ENCODE peak calls at places on chromosomes 13 and 19, in ten cellular contexts. G is SJSA1; H is aorta; C is esophagus muscularis mucosa; W is fibroblast of lung; A is upper lobe of right lung; U is AG04449; F is GM23248; P is CD8-positive, alpha-beta T cell; R is lower leg skin. B is an unnamed sample.
A peak's percentile ranks its signal among the peaks of the same experiment; 100 is the strongest.

GRCh38 chr19:58356971-58357797 is 3.9 kb upstream of the A1BG start:
- DNase-seq in G (peak; percentile 36), P (no peak), U (no peak), W (no peak), A (no peak), C (no peak), H (peak; percentile 15), F (peak; percentile 40), R (no peak), B (no peak)

GRCh38 chr19:28424662-28425430 is 788.1 kb downstream of the UQCRFS1 start:
- DNase-seq in H (no peak), R (no peak), C (no peak), F (peak; percentile 14), A (no peak), P (no peak), U (no peak), W (peak; percentile 76), G (no peak), B (no peak)

GRCh38 chr19:55465460-55466245 is 1.1 kb upstream of the C19orf85 start:
- DNase-seq in P (no peak), A (no peak), F (peak; percentile 19), G (no peak), U (no peak), C (no peak), W (no peak), R (no peak), H (no peak), B (no peak)

GRCh38 chr13:107209811-107210210 is 641.9 kb upstream of the ARGLU1 start:
- DNase-seq in P (no peak), R (no peak), U (no peak), C (no peak), H (no peak), G (no peak), F (peak; percentile 64), A (no peak), W (peak; percentile 47), B (no peak)

GRCh38 chr13:103101500-103101899 is 35.3 kb upstream of the SLC10A2 start:
- DNase-seq in F (no peak), C (no peak), W (no peak), G (no peak), P (no peak), A (no peak), U (no peak), R (no peak), H (no peak), B (no peak)

GRCh38 chr19:10971107-10971715 is 10.4 kb downstream of the SMARCA4 start:
- DNase-seq in U (no peak), F (no peak), W (no peak), C (no peak), G (no peak), A (no peak), P (no peak), H (no peak), R (no peak), B (no peak)

GRCh38 chr13:42574435-42575311 is 721 bp downstream of the TNFSF11 start:
- DNase-seq in U (no peak), R (no peak), P (peak; percentile 41), W (no peak), G (no peak), F (peak; percentile 9), A (no peak), H (no peak), C (no peak), B (no peak)

GRCh38 chr19:17266026-17266425 is 1.2 kb upstream of the BABAM1 start:
- DNase-seq in A (no peak), H (no peak), W (no peak), U (no peak), F (no peak), R (no peak), C (no peak), P (no peak), G (no peak), B (no peak)

GRCh38 chr19:5338661-5339469 is 1.7 kb downstream of the PTPRS start:
- DNase-seq in A (no peak), F (no peak), R (no peak), U (no peak), H (no peak), P (no peak), W (no peak), G (no peak), C (no peak), B (no peak)

GRCh38 chr13:108266316-108266936 is 3.1 kb upstream of the TNFSF13B start:
- DNase-seq in G (no peak), F (no peak), P (no peak), A (no peak), R (no peak), H (no peak), U (no peak), W (no peak), C (no peak), B (no peak)

DNA sequence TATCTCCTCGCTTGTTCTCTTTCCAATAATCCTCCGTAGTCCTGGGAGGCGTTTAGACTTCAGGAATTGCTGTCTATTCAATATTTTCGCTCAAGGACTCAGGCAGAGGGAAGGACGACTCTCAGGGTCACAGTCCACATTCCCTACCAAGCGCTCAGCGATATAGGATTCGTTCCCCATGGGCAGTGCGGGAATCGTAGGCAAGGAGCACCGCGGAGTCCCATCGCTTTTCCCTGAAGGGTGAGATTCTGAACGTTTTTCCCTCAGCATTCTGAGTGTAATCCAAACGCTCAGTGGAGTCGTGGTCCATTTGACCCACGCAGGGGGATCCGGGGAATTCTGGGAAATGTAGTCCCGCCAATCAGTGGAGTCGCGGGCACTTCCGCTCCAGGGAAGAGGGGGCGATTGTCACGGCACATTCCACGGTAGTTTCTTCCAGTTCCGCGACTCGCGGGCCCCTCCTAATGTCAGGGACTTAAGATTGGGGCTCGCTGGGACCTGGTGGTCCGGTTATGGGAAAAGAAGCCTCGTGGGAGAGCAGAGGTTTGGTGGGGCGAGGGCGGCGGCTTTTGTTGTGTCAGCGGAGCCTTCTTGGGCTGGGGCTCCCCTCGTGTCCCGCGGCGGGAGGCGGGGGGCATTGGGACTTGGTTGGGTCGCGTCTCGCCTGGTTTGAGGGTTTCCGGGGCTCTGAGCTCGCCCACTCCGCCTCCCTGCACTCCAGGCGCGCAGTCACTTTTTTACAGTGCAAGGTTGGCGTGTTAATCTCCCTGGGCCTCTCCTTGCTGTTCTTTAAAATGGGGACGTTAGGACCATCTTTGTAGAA is at the start of gene ZNF234:
- DNase-seq in A (peak; percentile 91), U (no peak), P (peak; percentile 71), W (peak; percentile 83), G (peak; percentile 85), R (peak; percentile 93), F (peak; percentile 88), C (peak; percentile 95), H (peak; percentile 93), B (peak; percentile 56)
- H3K4me3 ChIP-seq in A (peak within 1 kb of the TSS; percentile 98), U (peak within 1 kb of the TSS; percentile 89), P (peak within 1 kb of the TSS; percentile 82), W (peak within 1 kb of the TSS; percentile 86), G (peak within 1 kb of the TSS; percentile 58), R (peak within 1 kb of the TSS; percentile 95), F (peak within 1 kb of the TSS; percentile 88), C (peak within 1 kb of the TSS; percentile 72), H (peak within 1 kb of the TSS; percentile 89), B (peak within 1 kb of the TSS; percentile 92)

GRCh38 chr13:97221046-97221445 is 1.1 kb upstream of the MBNL2 start:
- DNase-seq in F (no peak), P (no peak), C (no peak), G (no peak), R (no peak), A (no peak), U (no peak), H (no peak), W (no peak), B (no peak)

GRCh38 chr13:97222934-97223710 is 989 bp downstream of the MBNL2 start:
- DNase-seq in W (no peak), H (no peak), P (no peak), G (no peak), U (no peak), F (peak; percentile 67), A (no peak), R (no peak), C (no peak), B (no peak)

GRCh38 chr13:97220151-97220900 is 1.8 kb upstream of the MBNL2 start:
- DNase-seq in W (no peak), C (no peak), A (no peak), G (no peak), H (no peak), U (no peak), P (no peak), F (no peak), R (no peak), B (no peak)

GRCh38 chr13:97221989-97222700 is at the start of gene MBNL2:
- DNase-seq in P (peak; percentile 85), H (peak; percentile 94), R (peak; percentile 98), W (peak; percentile 95), F (peak; percentile 95), C (peak; percentile 98), A (peak; percentile 92), G (peak; percentile 85), U (peak; percentile 75), B (peak; percentile 88)

GRCh38 chr13:97221491-97221890 is 642 bp upstream of the MBNL2 start:
- DNase-seq in F (no peak), H (no peak), A (no peak), W (no peak), C (no peak), P (no peak), G (no peak), R (no peak), U (no peak), B (no peak)
- H3K4me3 ChIP-seq in F (peak overlapping the region; percentile 91), H (no peak overlapping the region), A (peak overlapping the region; percentile 68), W (no peak overlapping the region), C (peak overlapping the region; percentile 62), P (peak overlapping the region; percentile 76), G (no peak overlapping the region), R (no peak overlapping the region), U (peak overlapping the region; percentile 46), B (peak overlapping the region; percentile 74)

GRCh38 chr13:98285317-98285716 is 108.2 kb upstream of the RNF113B start:
- DNase-seq in A (no peak), C (no peak), H (no peak), G (no peak), P (no peak), U (no peak), F (no peak), W (peak; percentile 70), R (no peak), B (no peak)
- H3K4me3 ChIP-seq in A (no peak overlapping the region), C (no peak overlapping the region), H (no peak overlapping the region), G (no peak overlapping the region), P (no peak overlapping the region), U (no peak overlapping the region), F (no peak overlapping the region), W (no peak overlapping the region), R (no peak overlapping the region), B (no peak overlapping the region)

DNA sequence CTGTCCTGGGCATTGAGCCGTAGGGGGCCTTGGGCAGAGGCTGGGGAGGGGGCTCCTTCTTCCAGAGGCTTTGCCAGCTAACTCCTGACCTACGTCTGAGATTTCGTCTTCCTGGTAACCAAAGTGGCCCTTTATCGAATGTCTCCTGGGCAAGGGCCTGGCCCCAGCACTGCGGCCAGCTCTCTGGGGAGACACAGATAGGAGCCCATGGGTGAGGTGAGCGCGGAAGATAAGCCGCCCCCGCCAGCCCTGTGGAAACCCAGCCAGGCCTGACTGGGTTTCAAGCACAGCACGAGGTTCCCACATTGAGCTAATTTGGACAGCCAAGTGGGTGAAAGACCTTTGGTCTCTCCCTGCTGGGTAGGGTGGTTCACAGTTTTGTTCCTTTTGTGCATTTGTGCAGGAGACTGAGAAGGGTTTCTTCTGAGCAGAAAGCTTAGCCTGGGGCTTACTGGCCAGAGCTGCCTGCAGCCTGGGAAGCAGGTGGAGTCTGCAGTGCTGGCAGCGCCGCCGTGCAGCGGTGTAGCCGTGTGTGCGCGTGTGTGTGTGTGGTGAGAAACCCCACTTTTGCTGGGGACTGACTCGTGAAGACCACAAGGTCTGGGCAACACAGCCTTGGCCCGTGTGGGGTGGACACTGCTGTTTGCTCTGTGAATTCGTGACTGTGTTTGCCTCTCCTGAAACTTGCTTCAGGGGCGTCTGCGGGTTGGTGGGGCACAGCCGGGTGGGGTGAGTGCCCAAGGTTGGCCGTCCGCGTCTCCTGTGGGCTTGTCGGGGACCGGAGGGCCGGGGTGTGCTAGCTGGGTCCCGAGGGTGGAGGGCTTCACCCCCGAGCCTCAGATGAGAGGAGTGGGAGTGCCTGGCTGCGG is 2.5 kb downstream of the BSG start:
- DNase-seq in C (no peak), A (no peak), H (no peak), R (no peak), U (no peak), P (no peak), F (peak; percentile 68), W (peak; percentile 67), G (no peak), B (no peak)
- H3K4me3 ChIP-seq in C (peak overlapping the region; percentile 39), A (peak overlapping the region; percentile 8), H (no peak overlapping the region), R (no peak overlapping the region), U (peak overlapping the region; percentile 44), P (no peak overlapping the region), F (peak overlapping the region; percentile 64), W (peak overlapping the region; percentile 2), G (no peak overlapping the region), B (peak overlapping the region; percentile 34)